ENCODE peak calls at places on chromosome 14, in seven cellular contexts. H is NCI-H82; U is neural crest cell; L is fibroblast of the aortic adventitia; V is NCI-H510A treated with DMSO at 0.1 percent for 48 hours; Q is activated gamma-delta T cell treated with anti-CD3 and anti-CD28 coated beads, Interleukin-2, amount 50 U/mL, for 16 hours; R is frontal cortex. O is an unnamed sample.

GRCh38 chr14:95533391-95533821 is 1.4 kb upstream of the GLRX5 start:
- DNase-seq in V (no peak), R (no peak), L (peak; percentile 51), U (no peak), Q (no peak), H (peak; percentile 64), O (no peak)

GRCh38 chr14:35213869-35214387 is 78.3 kb upstream of the PSMA6 start:
- DNase-seq in R (no peak), U (no peak), V (peak; percentile 26), Q (no peak), L (peak; percentile 49), H (no peak), O (no peak)

GRCh38 chr14:74902941-74903705 is 19.9 kb downstream of the RPS6KL1 start:
- DNase-seq in R (no peak), U (no peak), Q (no peak), V (no peak), H (no peak), L (no peak), O (no peak)

GRCh38 chr14:77985235-77985634 is 184.9 kb upstream of the NRXN3 start:
- DNase-seq in U (no peak), H (no peak), R (no peak), V (peak; percentile 31), Q (no peak), L (peak; percentile 15), O (no peak)

GRCh38 chr14:76050797-76051392 is 65.3 kb downstream of the IFT43 start:
- DNase-seq in V (peak; percentile 50), U (peak; percentile 80), L (peak; percentile 78), R (peak; percentile 24), H (peak; percentile 73), Q (peak; percentile 39), O (peak; percentile 38)

GRCh38 chr14:76267322-76268012 is 108.5 kb upstream of the ESRRB start:
- DNase-seq in V (no peak), U (peak; percentile 24), H (no peak), Q (no peak), R (peak; percentile 36), L (peak; percentile 54), O (peak; percentile 12)

GRCh38 chr14:92600318-92601053 is 86.9 kb downstream of the RIN3 start:
- DNase-seq in Q (no peak), H (no peak), V (no peak), R (no peak), U (no peak), L (peak; percentile 58), O (no peak)

GRCh38 chr14:100746326-100746725 is 19.6 kb downstream of the DLK1 start:
- DNase-seq in L (no peak), R (no peak), V (no peak), H (no peak), Q (no peak), U (no peak), O (no peak)

GRCh38 chr14:58141893-58142292 is 10.1 kb downstream of the ARMH4 start:
- DNase-seq in H (no peak), Q (no peak), U (no peak), L (no peak), V (no peak), R (no peak), O (no peak)

GRCh38 chr14:93078830-93079229 is 36.9 kb downstream of the ITPK1 start:
- DNase-seq in V (no peak), L (peak; percentile 75), R (no peak), Q (no peak), U (no peak), H (no peak), O (no peak)

GRCh38 chr14:36503771-36504741 is 16.0 kb downstream of the NKX2-1 start:
- DNase-seq in U (peak; percentile 12), H (no peak), R (peak; percentile 24), L (no peak), Q (no peak), V (peak; percentile 56), O (no peak)

GRCh38 chr14:100864960-100865681 is 38.4 kb downstream of the RTL1 start:
- DNase-seq in L (peak; percentile 53), H (no peak), Q (no peak), R (no peak), U (no peak), V (no peak), O (no peak)

GRCh38 chr14:24194186-24194872 is 912 bp downstream of the TM9SF1 start:
- DNase-seq in L (no peak), R (no peak), H (no peak), V (no peak), Q (no peak), U (no peak), O (no peak)

GRCh38 chr14:103623883-103624482 is 5.0 kb upstream of the KLC1 start:
- DNase-seq in U (no peak), L (no peak), Q (no peak), V (no peak), H (peak; percentile 88), R (no peak), O (no peak)

GRCh38 chr14:22793976-22794375 is 21.3 kb downstream of the SLC7A7 start:
- DNase-seq in H (no peak), Q (no peak), L (no peak), R (no peak), U (no peak), V (no peak), O (no peak)

GRCh38 chr14:83164016-83164415 is 1630.4 kb upstream of the SEL1L start:
- DNase-seq in U (no peak), H (no peak), Q (no peak), R (no peak), V (no peak), L (no peak), O (no peak)

GRCh38 chr14:93970589-93970966 is 5.8 kb downstream of the ASB2 start:
- DNase-seq in L (no peak), H (no peak), Q (peak; percentile 56), U (no peak), R (no peak), V (peak; percentile 42), O (no peak)

GRCh38 chr14:104253901-104254353 is 115.5 kb downstream of the KIF26A start:
- DNase-seq in L (no peak), V (no peak), Q (no peak), H (no peak), U (no peak), R (no peak), O (no peak)

GRCh38 chr14:63573579-63573978 is 30.4 kb upstream of the PPP2R5E start:
- DNase-seq in L (no peak), R (no peak), H (no peak), V (no peak), Q (no peak), U (no peak), O (no peak)